ENCODE peak calls at places on chromosome 7, in five cellular contexts. M, X, H, E and Z are unnamed samples.

GRCh38 chr7:67854236-67854635 is 857.6 kb downstream of the TYW1 start:
- DNase-seq in E (no peak), M (no peak), H (no peak), X (no peak), Z (no peak)

GRCh38 chr7:38330048-38330447 is 56.6 kb upstream of the TARP start:
- DNase-seq in E (no peak), H (no peak), M (no peak), X (no peak), Z (no peak)

GRCh38 chr7:87435546-87435945 is 39.9 kb downstream of the ABCB4 start:
- DNase-seq in M (no peak), X (peak; percentile 56), H (no peak), E (no peak), Z (no peak)

GRCh38 chr7:4931932-4932331 is 27.1 kb downstream of the MMD2 start:
- DNase-seq in H (peak; percentile 58), X (no peak), E (peak; percentile 30), M (peak; percentile 72), Z (no peak)

GRCh38 chr7:111835066-111835465 is 272.8 kb upstream of the IMMP2L start:
- DNase-seq in X (peak; percentile 89), E (no peak), M (no peak), H (no peak), Z (no peak)

GRCh38 chr7:908159-908918 is 32.0 kb downstream of the GET4 start:
- DNase-seq in X (no peak), H (no peak), E (no peak), M (no peak), Z (no peak)

GRCh38 chr7:138324905-138325304 is 135.2 kb upstream of the TRIM24 start:
- DNase-seq in M (no peak), E (no peak), X (no peak), H (no peak), Z (peak; percentile 25)

GRCh38 chr7:44107961-44108767 is 4.0 kb downstream of the AEBP1 start:
- DNase-seq in M (no peak), E (no peak), H (no peak), X (no peak), Z (no peak)

GRCh38 chr7:47757946-47758371 is 176.0 kb upstream of the TNS3 start:
- DNase-seq in H (no peak), M (no peak), X (peak; percentile 88), E (no peak), Z (no peak)

GRCh38 chr7:158063850-158064610 is 523.6 kb downstream of the PTPRN2 start:
- DNase-seq in M (no peak), E (no peak), H (no peak), X (no peak), Z (no peak)

GRCh38 chr7:34389332-34390078 is 268.5 kb upstream of the NPSR1 start:
- DNase-seq in M (peak; percentile 46), H (no peak), E (no peak), X (no peak), Z (no peak)
- TF ChIP-seq CTCF in M (peak; percentile 57), H (no peak), E (no peak), X (no peak), Z (no peak)

GRCh38 chr7:142873281-142873784 is 12.2 kb downstream of the TRPV6 start:
- DNase-seq in M (peak; percentile 64), X (no peak), H (no peak), E (peak; percentile 33), Z (no peak)
- TF ChIP-seq CTCF in M (peak; percentile 83), X (peak; percentile 43), H (peak; percentile 59), E (no peak), Z (peak; percentile 66)

DNA sequence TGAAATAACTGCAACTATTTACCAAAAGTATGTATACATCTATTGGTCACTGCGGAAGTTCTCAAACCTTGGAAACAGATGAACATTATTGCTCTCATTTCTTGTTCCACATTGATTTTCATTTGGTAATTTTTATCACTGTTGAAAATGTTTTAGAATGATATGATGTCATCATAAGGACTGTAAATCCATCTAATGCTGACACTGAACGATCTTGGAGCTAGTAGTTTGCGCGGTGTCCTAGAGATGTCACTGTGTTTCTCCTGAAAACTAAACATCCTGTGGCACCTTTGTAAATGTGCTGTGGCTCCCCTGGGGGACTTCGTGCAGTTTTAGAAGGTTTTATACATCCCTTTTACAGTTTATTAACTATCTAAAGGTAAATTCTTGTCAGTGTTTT is 73.5 kb downstream of the DNAJB9 start:
- DNase-seq in H (no peak), M (no peak), E (no peak), X (no peak), Z (no peak)
- TF ChIP-seq CTCF in H (no peak), M (no peak), E (no peak), X (no peak), Z (no peak)

DNA sequence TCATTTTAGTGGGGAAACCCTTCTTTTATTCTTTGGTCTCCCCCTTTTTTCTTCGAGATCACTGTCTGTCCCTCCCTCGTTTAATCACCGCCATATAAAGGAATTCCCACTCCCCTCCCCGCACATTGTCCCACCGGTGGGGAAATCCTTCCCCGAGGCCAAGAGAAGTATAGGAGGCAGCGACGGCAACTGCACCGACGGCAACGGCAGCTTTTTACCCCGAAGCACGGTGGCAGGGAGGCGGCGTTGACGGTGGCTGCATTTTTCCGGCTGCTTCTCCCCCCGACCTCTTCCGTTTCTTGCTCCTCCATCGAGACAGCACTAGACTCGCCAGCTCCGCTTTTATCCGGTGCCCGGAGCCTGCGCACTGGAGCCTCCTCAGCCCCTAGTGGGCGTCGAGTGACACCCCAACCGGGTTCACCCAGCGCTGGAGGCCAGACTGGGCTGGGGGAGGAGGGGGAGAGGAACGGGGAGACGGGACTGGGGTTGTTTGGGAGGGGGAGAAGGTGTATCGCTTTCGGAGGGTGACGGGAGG is 655 bp upstream of the KMT2E start:
- DNase-seq in E (peak; percentile 93), M (peak; percentile 94), X (peak; percentile 95), H (peak; percentile 82), Z (peak; percentile 81)
- TF ChIP-seq CTCF in E (peak; percentile 15), M (peak; percentile 48), X (peak; percentile 65), H (peak; percentile 62), Z (peak; percentile 44)

GRCh38 chr7:31146026-31146425 is 93.9 kb downstream of the ADCYAP1R1 start:
- DNase-seq in E (no peak), H (no peak), X (no peak), M (no peak), Z (no peak)

GRCh38 chr7:31145339-31145738 is 93.2 kb downstream of the ADCYAP1R1 start:
- DNase-seq in E (peak; percentile 23), X (no peak), H (no peak), M (peak; percentile 36), Z (no peak)
- TF ChIP-seq CTCF in E (no peak), X (no peak), H (no peak), M (peak; percentile 51), Z (no peak)

DNA sequence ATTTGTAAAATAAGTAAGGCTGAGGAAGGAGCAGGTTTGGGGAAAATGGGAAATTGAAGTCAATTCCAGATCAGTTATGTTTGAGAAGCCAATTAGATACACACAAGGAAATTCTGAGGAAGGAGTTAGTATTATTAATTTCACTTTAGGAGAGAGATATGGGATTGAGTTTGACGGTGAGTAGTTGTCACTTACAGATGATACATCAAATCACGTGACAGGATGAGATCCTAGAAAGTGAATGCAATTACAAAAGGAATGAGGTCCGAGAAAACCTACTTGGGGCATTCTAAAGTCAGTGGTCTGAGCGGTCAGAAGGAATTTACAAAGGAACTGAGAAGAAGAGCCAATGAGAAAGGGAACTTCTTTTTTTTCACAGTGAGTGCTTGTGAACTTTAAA is 364.3 kb upstream of the TMEM229A start:
- DNase-seq in H (no peak), E (no peak), X (no peak), M (no peak), Z (no peak)
- TF ChIP-seq CTCF in H (no peak), E (no peak), X (no peak), M (no peak), Z (no peak)

GRCh38 chr7:10221084-10221483 is 752.6 kb upstream of the PHF14 start:
- DNase-seq in E (no peak), H (no peak), X (no peak), M (no peak), Z (no peak)

DNA sequence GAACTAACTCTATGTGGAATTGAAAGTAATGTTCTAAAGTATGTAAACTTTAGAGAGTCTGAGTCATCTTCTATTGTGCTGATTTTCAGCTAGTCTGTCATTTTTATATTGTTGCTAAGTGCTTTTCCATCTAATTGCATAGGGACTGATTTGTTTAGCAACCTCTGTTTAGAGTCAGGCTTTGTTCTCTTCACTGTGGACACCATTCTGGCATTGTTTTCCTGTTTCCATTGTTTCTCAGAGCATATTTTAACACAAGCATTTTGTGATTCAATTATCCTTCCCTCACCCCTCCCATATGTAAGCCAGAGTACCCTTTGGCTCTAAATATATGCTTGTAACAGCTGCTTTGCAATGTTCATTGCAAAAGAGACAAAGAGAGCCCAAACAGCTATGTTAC is 748.4 kb upstream of the PHF14 start:
- DNase-seq in H (no peak), E (no peak), X (no peak), M (no peak), Z (no peak)
- TF ChIP-seq CTCF in H (no peak), E (no peak), X (no peak), M (no peak), Z (no peak)

DNA sequence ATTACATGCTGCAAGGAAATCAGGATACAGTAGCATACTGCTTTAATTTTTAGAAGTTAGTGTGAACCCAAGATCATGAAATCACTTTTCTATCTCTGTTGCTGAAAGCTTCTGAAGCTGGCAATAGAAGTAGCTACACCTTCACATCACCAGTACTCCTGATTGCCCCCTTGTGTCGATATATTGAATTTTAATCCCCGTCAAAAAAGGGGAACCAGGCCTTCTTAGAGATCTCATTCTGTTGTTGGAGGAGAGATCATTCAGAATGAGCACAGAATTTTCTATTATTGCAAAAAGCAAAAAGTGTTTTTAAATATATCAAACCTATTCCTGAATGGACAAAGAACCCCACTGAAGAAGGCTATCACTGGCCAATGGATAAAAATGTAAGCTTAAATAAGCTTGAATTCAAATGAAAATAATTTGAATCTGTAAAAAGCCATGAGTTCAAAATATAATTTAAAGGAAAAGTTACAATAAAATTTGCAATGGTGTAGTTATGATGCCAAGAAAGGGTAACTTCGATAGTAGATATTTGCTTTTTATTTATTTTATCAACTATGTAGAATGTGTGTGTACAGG is 39.7 kb upstream of the TEX47 start:
- DNase-seq in X (peak; percentile 26), H (peak; percentile 15), M (peak; percentile 74), E (peak; percentile 37), Z (peak; percentile 11)
- TF ChIP-seq CTCF in X (peak; percentile 63), H (peak; percentile 72), M (peak; percentile 72), E (peak; percentile 34), Z (peak; percentile 68)